ENCODE peak calls at places on chromosome 13, in ten cellular contexts. K is fibroblast of lung, W is choroid plexus epithelial cell, F is B cell, J is dorsolateral prefrontal cortex, P is nephron progenitor cell, N is body of pancreas, O is AG04450, I is thoracic aorta, X is adrenal gland. S is an unnamed sample.

GRCh38 chr13:48731957-48732569 is 78.3 kb downstream of the CYSLTR2 start:
- DNase-seq in P (peak; percentile 68), F (no peak), O (no peak), I (no peak), J (no peak), N (peak; percentile 53), W (peak; percentile 60), X (peak; percentile 66), K (no peak), S (no peak)

GRCh38 chr13:113157206-113157928 is 1.1 kb upstream of the PROZ start:
- DNase-seq in F (no peak), K (no peak), O (no peak), J (no peak), N (no peak), W (no peak), I (no peak), P (no peak), X (no peak), S (no peak)

GRCh38 chr13:72204291-72204690 is 337.3 kb upstream of the DACH1 start:
- DNase-seq in W (peak; percentile 53), X (no peak), I (no peak), J (no peak), N (no peak), O (no peak), K (peak; percentile 80), P (no peak), F (no peak), S (peak; percentile 16)

GRCh38 chr13:20590568-20590967 is 23.6 kb downstream of the IFT88 start:
- DNase-seq in J (no peak), K (no peak), P (no peak), N (no peak), I (no peak), O (no peak), X (no peak), F (no peak), W (no peak), S (no peak)

GRCh38 chr13:50226515-50227147 is 211.4 kb downstream of the KCNRG start:
- DNase-seq in J (no peak), I (no peak), N (no peak), W (no peak), F (no peak), P (no peak), X (no peak), O (no peak), K (no peak), S (no peak)

GRCh38 chr13:50589139-50589538 is 254.4 kb downstream of the DLEU7 start:
- DNase-seq in J (no peak), P (no peak), I (no peak), X (peak; percentile 15), O (peak; percentile 65), N (no peak), F (no peak), K (peak; percentile 99), W (peak; percentile 95), S (peak; percentile 14)

GRCh38 chr13:75792526-75793187 is 156.5 kb downstream of the LMO7 start:
- DNase-seq in I (no peak), X (no peak), K (peak; percentile 69), J (no peak), O (peak; percentile 26), W (peak; percentile 88), N (peak; percentile 42), F (no peak), P (no peak), S (no peak)

GRCh38 chr13:106535552-106536243 is at the start of gene EFNB2:
- DNase-seq in O (peak; percentile 53), W (peak; percentile 96), X (peak; percentile 89), J (peak; percentile 92), N (peak; percentile 89), K (peak; percentile 93), P (peak; percentile 91), I (no peak), F (peak; percentile 84), S (peak; percentile 50)

GRCh38 chr13:94431987-94432386 is 47.5 kb downstream of the DCT start:
- DNase-seq in J (no peak), O (no peak), N (no peak), X (no peak), K (no peak), W (no peak), I (no peak), F (no peak), P (no peak), S (no peak)

GRCh38 chr13:59750860-59751259 is 412.9 kb downstream of the DIAPH3 start:
- DNase-seq in O (peak; percentile 13), W (peak; percentile 83), N (peak; percentile 18), K (peak; percentile 86), F (no peak), I (no peak), P (peak; percentile 59), J (peak; percentile 71), X (no peak), S (peak; percentile 67)

GRCh38 chr13:36712290-36712689 is 38.5 kb downstream of the SERTM1 start:
- DNase-seq in W (no peak), J (no peak), O (no peak), X (no peak), F (no peak), K (peak; percentile 20), P (no peak), N (no peak), I (no peak), S (no peak)
- TF ChIP-seq CTCF in W (no peak), J (no peak), O (no peak), X (no peak), F (no peak), K (no peak), P (no peak), N (no peak), I (no peak), S (no peak)

GRCh38 chr13:95536629-95537241 is 15.8 kb upstream of the CLDN10 start:
- DNase-seq in X (no peak), P (no peak), I (no peak), J (no peak), N (peak; percentile 83), W (peak; percentile 65), F (no peak), O (no peak), K (no peak), S (no peak)
- TF ChIP-seq CTCF in X (peak; percentile 41), P (peak; percentile 36), I (peak; percentile 28), J (peak; percentile 37), N (peak; percentile 37), W (peak; percentile 55), F (peak; percentile 58), O (peak; percentile 49), K (peak; percentile 39), S (peak; percentile 46)

GRCh38 chr13:52845766-52846566 is 2.5 kb downstream of the PCDH8 start:
- DNase-seq in N (peak; percentile 7), K (peak; percentile 3), J (no peak), W (peak; percentile 4), P (peak; percentile 79), I (no peak), X (no peak), O (no peak), F (no peak), S (no peak)

GRCh38 chr13:52845334-52845761 is 3.1 kb downstream of the PCDH8 start:
- DNase-seq in F (no peak), O (no peak), J (no peak), I (no peak), K (no peak), X (no peak), N (no peak), W (no peak), P (peak; percentile 35), S (no peak)

GRCh38 chr13:52847322-52847681 is 1.1 kb downstream of the PCDH8 start:
- DNase-seq in P (no peak), O (no peak), N (no peak), I (no peak), F (no peak), J (no peak), K (no peak), X (no peak), W (no peak), S (no peak)

GRCh38 chr13:52847682-52848432 is 583 bp downstream of the PCDH8 start:
- DNase-seq in P (peak; percentile 24), N (no peak), X (no peak), J (no peak), F (no peak), I (no peak), K (no peak), O (no peak), W (no peak), S (no peak)

DNA sequence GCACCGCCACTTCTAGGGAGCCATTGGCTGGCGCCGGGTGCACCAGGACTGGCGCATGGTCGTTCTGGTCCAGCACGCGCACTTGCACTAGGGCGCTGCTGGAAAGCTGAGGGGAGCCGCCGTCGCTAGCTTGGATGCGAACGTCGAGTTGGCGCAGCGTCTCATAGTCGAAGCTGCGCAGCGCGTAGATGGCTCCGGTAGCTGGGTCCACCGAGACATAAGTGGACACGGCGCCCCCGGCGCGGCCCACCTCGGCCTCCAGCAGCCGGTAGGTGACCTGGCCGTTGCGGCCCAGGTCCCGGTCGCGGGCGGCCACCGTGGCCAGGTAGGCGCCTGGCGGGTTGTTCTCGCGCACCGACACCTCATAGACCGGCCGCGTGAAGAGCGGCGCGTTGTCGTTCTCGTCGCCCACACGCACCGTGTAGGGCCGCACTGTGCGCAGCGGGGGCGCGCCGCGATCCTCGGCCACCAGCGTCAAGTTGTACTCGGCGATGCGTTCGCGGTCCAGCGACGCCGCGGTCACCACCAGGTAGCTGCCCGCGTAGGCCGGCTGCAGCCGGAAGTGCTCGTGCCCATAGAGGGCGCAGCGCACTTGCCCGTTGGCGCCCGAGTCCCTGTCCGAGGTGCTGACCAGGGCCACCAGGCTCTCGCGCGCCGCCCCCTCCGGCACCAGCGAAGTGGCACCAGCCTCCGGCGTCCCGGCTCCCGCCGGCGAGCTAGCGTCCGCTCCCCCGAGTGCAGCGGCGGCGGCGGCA is 1.7 kb downstream of the PCDH8 start:
- DNase-seq in X (peak; percentile 64), F (no peak), P (peak; percentile 97), N (peak; percentile 68), I (no peak), J (peak; percentile 59), W (peak; percentile 10), K (peak; percentile 25), O (no peak), S (no peak)
- TF ChIP-seq CTCF in X (peak; percentile 44), F (no peak), P (peak; percentile 43), N (peak; percentile 35), I (peak; percentile 52), J (peak; percentile 80), W (peak; percentile 26), K (peak; percentile 21), O (peak; percentile 13), S (peak; percentile 27)

GRCh38 chr13:76829572-76830327 is 56.5 kb downstream of the KCTD12 start:
- DNase-seq in K (peak; percentile 20), X (no peak), J (no peak), O (no peak), W (no peak), I (no peak), N (peak; percentile 45), P (peak; percentile 38), F (no peak), S (no peak)
- TF ChIP-seq CTCF in K (no peak), X (no peak), J (no peak), O (no peak), W (no peak), I (no peak), N (no peak), P (no peak), F (no peak), S (no peak)

GRCh38 chr13:23966691-23967615 is 69.7 kb upstream of the C1QTNF9B start:
- DNase-seq in W (peak; percentile 41), P (no peak), X (no peak), I (no peak), K (no peak), F (no peak), N (no peak), O (no peak), J (no peak), S (no peak)
- TF ChIP-seq CTCF in W (no peak), P (no peak), X (no peak), I (no peak), K (no peak), F (no peak), N (no peak), O (no peak), J (no peak), S (no peak)

S was measured in AG09319.